ENCODE peak calls at places on chromosomes 2 and 18, in seven cellular contexts. B is RWPE2; P is stimulated activated naive CD8-positive, alpha-beta T cell treated with anti-CD3 and anti-CD28 coated beads, Interleukin-15, amount 100 ng/mL, for 72 hours; S is activated CD8-positive, alpha-beta T cell treated with anti-CD3 and anti-CD28 coated beads, Interleukin-2, amount 10 ng/mL, durations not matched to agents 7 days and 5 days; R is naive thymus-derived CD8-positive, alpha-beta T cell; W is mucosa of descending colon; A is A549. K is an unnamed sample.

GRCh38 chr2:147659051-147659450 is 185.8 kb upstream of the ACVR2A start:
- ATAC-seq in B (no peak), P (no peak), S (no peak), R (no peak), W (no peak), A (no peak), K (no peak)

GRCh38 chr18:47929681-47930085 is 776 bp downstream of the SMAD2 start:
- ATAC-seq in B (no peak), P (peak), S (no peak), R (no peak), W (peak), A (no peak), K (no peak)

GRCh38 chr2:10813085-10813748 is 632 bp upstream of the PDIA6 start:
- ATAC-seq in B (no peak), P (no peak), S (no peak), R (no peak), W (peak), A (no peak), K (no peak)

GRCh38 chr18:76686737-76687231 is 135.6 kb upstream of the ZNF236 start:
- ATAC-seq in B (peak), P (peak), S (peak), R (peak), W (peak), A (peak), K (peak)

GRCh38 chr18:23163786-23164583 is 28.7 kb downstream of the CABLES1 start:
- ATAC-seq in B (no peak), P (no peak), S (no peak), R (no peak), W (no peak), A (no peak), K (no peak)

GRCh38 chr2:29050591-29050990 is 23.7 kb downstream of the PCARE start:
- ATAC-seq in B (no peak), P (no peak), S (no peak), R (no peak), W (no peak), A (no peak), K (no peak)

GRCh38 chr18:323253-323622 is 55.4 kb upstream of the THOC1 start:
- ATAC-seq in B (no peak), P (no peak), S (no peak), R (no peak), W (peak), A (no peak), K (no peak)

GRCh38 chr2:73836141-73836943 is 7.6 kb downstream of the STAMBP start:
- ATAC-seq in B (no peak), P (no peak), S (no peak), R (no peak), W (no peak), A (no peak), K (peak)

GRCh38 chr2:187994464-187995331 is 297.0 kb upstream of the GULP1 start:
- ATAC-seq in B (peak), P (peak), S (no peak), R (no peak), W (no peak), A (peak), K (no peak)

GRCh38 chr2:60602388-60602787 is 48.9 kb upstream of the BCL11A start:
- ATAC-seq in B (no peak), P (no peak), S (no peak), R (no peak), W (no peak), A (no peak), K (no peak)

GRCh38 chr18:56541340-56541739 is 97.1 kb downstream of the TXNL1 start:
- ATAC-seq in B (no peak), P (no peak), S (no peak), R (no peak), W (no peak), A (no peak), K (no peak)

GRCh38 chr2:75464348-75464946 is 96.3 kb downstream of the EVA1A start:
- ATAC-seq in B (peak), P (no peak), S (no peak), R (no peak), W (no peak), A (peak), K (no peak)

GRCh38 chr2:168392031-168392430 is 64.0 kb upstream of the CERS6 start:
- ATAC-seq in B (peak), P (no peak), S (no peak), R (no peak), W (no peak), A (no peak), K (no peak)

GRCh38 chr2:138030459-138030858 is 66.2 kb downstream of the HNMT start:
- ATAC-seq in B (peak), P (no peak), S (no peak), R (no peak), W (no peak), A (no peak), K (no peak)

GRCh38 chr2:111668741-111669140 is 215.3 kb downstream of the ANAPC1 start:
- ATAC-seq in B (no peak), P (no peak), S (no peak), R (no peak), W (no peak), A (no peak), K (no peak)

GRCh38 chr18:40864846-40865245 is 1090.2 kb upstream of the PIK3C3 start:
- ATAC-seq in B (no peak), P (no peak), S (no peak), R (no peak), W (no peak), A (no peak), K (no peak)

GRCh38 chr2:179954026-179954425 is 53.1 kb downstream of the CWC22 start:
- ATAC-seq in B (peak), P (no peak), S (no peak), R (no peak), W (no peak), A (no peak), K (no peak)

GRCh38 chr2:223545830-223546229 is 56.3 kb downstream of the SCG2 start:
- ATAC-seq in B (no peak), P (no peak), S (no peak), R (no peak), W (no peak), A (no peak), K (no peak)

GRCh38 chr18:44917865-44918476 is 237.3 kb downstream of the SETBP1 start:
- ATAC-seq in B (no peak), P (no peak), S (no peak), R (no peak), W (peak), A (no peak), K (no peak)